ENCODE peak calls at places on chromosomes 16 and 17, in five cellular contexts. V, P, Q, X and S are unnamed samples.

GRCh38 chr17:48491527-48492273 is 39.1 kb downstream of the HOXB1 start:
- DNase-seq in V (no peak), P (no peak), Q (no peak), X (no peak), S (no peak)

GRCh38 chr17:82283208-82283749 is 9.8 kb upstream of the CSNK1D start:
- DNase-seq in V (peak), P (no peak), Q (no peak), X (no peak), S (no peak)

GRCh38 chr16:77624085-77624484 is 98.2 kb upstream of the NUDT7 start:
- DNase-seq in V (no peak), P (no peak), Q (no peak), X (no peak), S (no peak)

GRCh38 chr17:43540821-43541674 is 5.1 kb downstream of the ETV4 start:
- DNase-seq in V (no peak), P (no peak), Q (no peak), X (peak), S (no peak)

GRCh38 chr16:24253192-24253591 is 2.9 kb upstream of the CACNG3 start:
- DNase-seq in V (no peak), P (no peak), Q (no peak), X (no peak), S (no peak)

GRCh38 chr17:5841862-5842261 is 228.3 kb upstream of the WSCD1 start:
- DNase-seq in V (no peak), P (no peak), Q (no peak), X (no peak), S (no peak)

GRCh38 chr16:68790130-68790761 is 53.1 kb upstream of the TANGO6 start:
- DNase-seq in V (no peak), P (no peak), Q (peak), X (no peak), S (no peak)

GRCh38 chr16:15482068-15482747 is 47.8 kb downstream of the BMERB1 start:
- DNase-seq in V (peak), P (no peak), Q (peak), X (peak), S (no peak)

DNA sequence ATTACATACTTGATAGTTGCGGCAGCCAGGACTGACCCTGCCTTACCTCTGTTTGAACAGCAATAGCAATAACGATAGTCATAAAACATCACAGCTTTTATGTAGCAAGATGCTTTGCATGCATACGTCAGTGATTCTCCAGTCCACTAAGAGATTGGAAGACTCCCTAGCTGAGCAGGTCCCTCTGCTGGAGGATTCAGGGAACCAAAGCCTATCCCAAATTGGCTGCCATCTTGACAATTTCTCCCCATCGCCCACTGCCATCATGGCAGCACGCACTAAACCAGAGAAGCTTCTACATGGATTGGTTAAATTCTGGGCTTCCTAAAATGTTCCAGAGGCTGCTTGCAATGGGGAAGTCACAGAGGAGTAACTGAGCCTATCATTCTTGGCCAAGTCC is 360.6 kb upstream of the XYLT1 start:
- DNase-seq in V (no peak), P (no peak), Q (no peak), X (no peak), S (no peak)
- TF ChIP-seq CTCF in V (no peak), P (no peak), Q (peak), X (no peak), S (no peak)

GRCh38 chr17:7440823-7441174 is 1.5 kb downstream of the FGF11 start:
- DNase-seq in V (peak), P (no peak), Q (no peak), X (peak), S (no peak)
- H3K4me3 ChIP-seq in V (peak), P (no peak), Q (peak), X (peak), S (no peak)

DNA sequence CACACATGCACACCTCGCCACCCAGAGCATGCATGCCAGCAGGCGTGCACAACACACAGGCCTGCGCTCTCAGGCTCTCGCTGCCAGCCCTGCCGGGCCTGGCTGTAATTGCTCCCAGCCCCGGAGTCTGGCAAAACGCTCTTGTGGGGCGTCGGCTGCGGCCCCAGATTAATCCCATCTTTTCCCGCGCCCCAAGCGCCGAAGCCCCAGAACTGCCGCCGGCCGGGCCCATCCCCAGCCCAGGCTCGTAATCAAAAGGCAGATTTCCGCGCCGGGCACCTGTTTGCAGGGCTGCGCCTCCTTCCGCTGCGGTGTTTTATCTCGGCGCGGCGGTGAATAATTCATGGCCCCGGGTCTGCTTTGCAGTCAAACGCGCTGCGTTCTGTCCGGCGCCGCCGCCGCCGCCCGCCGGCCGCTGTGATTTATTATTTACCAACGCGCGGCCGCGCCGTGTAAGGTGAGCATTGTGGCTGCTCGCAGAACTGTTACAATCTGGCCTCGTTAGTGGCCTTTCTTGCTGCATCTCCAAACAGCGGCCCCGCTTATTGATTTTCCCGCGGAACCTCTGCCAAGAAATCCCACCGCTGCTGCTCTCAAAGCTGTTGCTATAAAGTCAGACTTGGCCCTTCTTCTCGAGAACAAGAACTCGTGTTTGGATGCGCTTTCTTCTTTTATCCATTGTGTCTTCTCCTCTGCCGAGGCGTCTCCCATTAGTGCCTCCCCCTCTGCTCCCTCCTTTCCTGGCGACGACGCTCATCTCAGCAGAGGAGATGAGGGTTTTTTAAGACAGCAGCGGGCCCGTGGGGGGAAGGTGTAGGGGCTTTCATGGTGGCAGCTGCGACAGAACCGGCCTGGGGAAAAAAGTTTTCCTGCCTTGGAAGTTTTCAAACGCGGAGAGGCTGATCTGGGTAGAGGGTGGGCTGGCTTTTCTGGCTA is 126.2 kb downstream of the IRX5 start:
- DNase-seq in V (no peak), P (peak), Q (no peak), X (no peak), S (no peak)
- TF ChIP-seq CTCF in V (no peak), P (no peak), Q (no peak), X (no peak), S (no peak)

GRCh38 chr16:72012607-72013006 is 4.1 kb downstream of the DHODH start:
- DNase-seq in V (no peak), P (no peak), Q (no peak), X (no peak), S (no peak)
- H3K4me3 ChIP-seq in V (no peak), P (no peak), Q (no peak), X (no peak), S (no peak)

DNA sequence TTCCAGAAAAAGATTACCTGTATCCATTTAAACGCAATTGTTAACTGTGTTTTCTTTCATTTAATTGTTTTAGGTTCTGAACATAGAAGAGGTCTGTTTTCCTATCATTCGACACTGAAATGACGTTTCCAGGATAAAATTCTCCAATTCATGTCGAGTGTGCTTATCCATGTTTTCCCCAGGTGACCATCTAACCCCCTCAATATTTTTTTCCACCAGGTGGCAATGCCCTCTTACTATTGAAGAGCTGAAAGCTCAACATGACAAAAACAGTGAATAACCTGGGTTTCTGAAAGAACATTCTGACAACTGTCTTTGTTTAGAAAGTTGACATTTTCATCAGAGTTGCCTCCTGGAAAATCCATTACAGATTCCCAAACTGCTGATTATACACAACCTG is 948.7 kb downstream of the KCNJ2 start:
- DNase-seq in V (no peak), P (no peak), Q (no peak), X (no peak), S (no peak)
- TF ChIP-seq CTCF in V (peak), P (peak), Q (peak), X (peak), S (peak)

GRCh38 chr17:42270596-42270995 is 5.6 kb downstream of the STAT5B start:
- DNase-seq in V (no peak), P (no peak), Q (no peak), X (no peak), S (no peak)
- H3K4me3 ChIP-seq in V (no peak), P (no peak), Q (no peak), X (no peak), S (no peak)